ENCODE peak calls at places on chromosomes 5 and 9, in seven cellular contexts. One of them, this sample, is unnamed.

GRCh38 chr9:36597412-36598178 is 24.9 kb downstream of the MELK start:
- DNase-seq in mesendoderm: peak; percentile 83
- DNase-seq in epithelial cell of esophagus: peak; percentile 55
- DNase-seq in K562: peak; percentile 32
- DNase-seq in AG09309: peak; percentile 28
- DNase-seq in CD4-positive, CD25-positive, alpha-beta regulatory T cell: no peak
- DNase-seq in IMR-90: peak; percentile 70
- DNase-seq in this sample: no peak

GRCh38 chr5:122924203-122924602 is 78.8 kb downstream of the SNX24 start:
- DNase-seq in AG09309: peak; percentile 28
- DNase-seq in mesendoderm: no peak
- DNase-seq in CD4-positive, CD25-positive, alpha-beta regulatory T cell: no peak
- DNase-seq in IMR-90: peak; percentile 39
- DNase-seq in K562: no peak
- DNase-seq in epithelial cell of esophagus: no peak
- DNase-seq in this sample: no peak

GRCh38 chr9:132768932-132769894 is 98.9 kb downstream of the GTF3C4 start:
- DNase-seq in AG09309: no peak
- DNase-seq in IMR-90: peak; percentile 25
- DNase-seq in CD4-positive, CD25-positive, alpha-beta regulatory T cell: peak; percentile 45
- DNase-seq in mesendoderm: peak; percentile 89
- DNase-seq in epithelial cell of esophagus: peak; percentile 32
- DNase-seq in K562: peak; percentile 58
- DNase-seq in this sample: peak; percentile 79

GRCh38 chr9:112439171-112439570 is 47.5 kb upstream of the KIAA1958 start:
- DNase-seq in CD4-positive, CD25-positive, alpha-beta regulatory T cell: no peak
- DNase-seq in epithelial cell of esophagus: no peak
- DNase-seq in IMR-90: no peak
- DNase-seq in AG09309: no peak
- DNase-seq in K562: no peak
- DNase-seq in mesendoderm: no peak
- DNase-seq in this sample: no peak

GRCh38 chr9:21889673-21890072 is 87.2 kb downstream of the MTAP start:
- DNase-seq in IMR-90: no peak
- DNase-seq in mesendoderm: no peak
- DNase-seq in epithelial cell of esophagus: no peak
- DNase-seq in CD4-positive, CD25-positive, alpha-beta regulatory T cell: no peak
- DNase-seq in K562: no peak
- DNase-seq in AG09309: no peak
- DNase-seq in this sample: no peak

GRCh38 chr5:35416217-35416988 is 186.1 kb upstream of the PRLR start:
- DNase-seq in CD4-positive, CD25-positive, alpha-beta regulatory T cell: no peak
- DNase-seq in mesendoderm: no peak
- DNase-seq in IMR-90: no peak
- DNase-seq in epithelial cell of esophagus: no peak
- DNase-seq in AG09309: no peak
- DNase-seq in K562: no peak
- DNase-seq in this sample: no peak

GRCh38 chr5:141567513-141568117 is 51.2 kb downstream of the DIAPH1 start:
- DNase-seq in IMR-90: peak; percentile 17
- DNase-seq in CD4-positive, CD25-positive, alpha-beta regulatory T cell: no peak
- DNase-seq in epithelial cell of esophagus: no peak
- DNase-seq in mesendoderm: peak; percentile 33
- DNase-seq in K562: peak; percentile 29
- DNase-seq in AG09309: no peak
- DNase-seq in this sample: peak; percentile 17

GRCh38 chr9:121700165-121700830 is 48.9 kb downstream of the DAB2IP start:
- DNase-seq in K562: no peak
- DNase-seq in mesendoderm: peak; percentile 71
- DNase-seq in AG09309: no peak
- DNase-seq in epithelial cell of esophagus: peak; percentile 99
- DNase-seq in CD4-positive, CD25-positive, alpha-beta regulatory T cell: no peak
- DNase-seq in IMR-90: peak; percentile 48
- DNase-seq in this sample: no peak

GRCh38 chr5:114305402-114306207 is 56.3 kb upstream of the KCNN2 start:
- DNase-seq in CD4-positive, CD25-positive, alpha-beta regulatory T cell: no peak
- DNase-seq in epithelial cell of esophagus: peak; percentile 21
- DNase-seq in AG09309: no peak
- DNase-seq in mesendoderm: peak; percentile 55
- DNase-seq in IMR-90: peak; percentile 74
- DNase-seq in K562: no peak
- DNase-seq in this sample: no peak

GRCh38 chr5:140794594-140795258 is at the start of gene PCDHA2:
- DNase-seq in IMR-90: no peak
- DNase-seq in AG09309: no peak
- DNase-seq in CD4-positive, CD25-positive, alpha-beta regulatory T cell: no peak
- DNase-seq in mesendoderm: peak; percentile 53
- DNase-seq in K562: no peak
- DNase-seq in epithelial cell of esophagus: no peak
- DNase-seq in this sample: no peak

GRCh38 chr5:639584-640213 is 27.6 kb downstream of the CEP72 start:
- DNase-seq in K562: no peak
- DNase-seq in epithelial cell of esophagus: no peak
- DNase-seq in IMR-90: no peak
- DNase-seq in AG09309: no peak
- DNase-seq in CD4-positive, CD25-positive, alpha-beta regulatory T cell: no peak
- DNase-seq in mesendoderm: no peak
- DNase-seq in this sample: no peak

GRCh38 chr9:124869466-124869985 is 7.6 kb downstream of the ARPC5L start:
- DNase-seq in CD4-positive, CD25-positive, alpha-beta regulatory T cell: peak; percentile 29
- DNase-seq in IMR-90: no peak
- DNase-seq in K562: peak; percentile 67
- DNase-seq in mesendoderm: no peak
- DNase-seq in epithelial cell of esophagus: peak; percentile 69
- DNase-seq in AG09309: no peak
- DNase-seq in this sample: peak; percentile 40

GRCh38 chr5:174173766-174174165 is 128.3 kb downstream of the NSG2 start:
- DNase-seq in IMR-90: no peak
- DNase-seq in epithelial cell of esophagus: no peak
- DNase-seq in mesendoderm: no peak
- DNase-seq in CD4-positive, CD25-positive, alpha-beta regulatory T cell: no peak
- DNase-seq in K562: no peak
- DNase-seq in AG09309: no peak
- DNase-seq in this sample: no peak

GRCh38 chr5:850511-851006 is at the start of gene ZDHHC11:
- DNase-seq in mesendoderm: peak; percentile 45
- DNase-seq in IMR-90: no peak
- DNase-seq in AG09309: no peak
- DNase-seq in CD4-positive, CD25-positive, alpha-beta regulatory T cell: no peak
- DNase-seq in K562: peak; percentile 72
- DNase-seq in epithelial cell of esophagus: no peak
- DNase-seq in this sample: no peak

GRCh38 chr5:83632874-83633273 is 87.8 kb downstream of the HAPLN1 start:
- DNase-seq in mesendoderm: no peak
- DNase-seq in IMR-90: peak; percentile 84
- DNase-seq in K562: no peak
- DNase-seq in epithelial cell of esophagus: peak; percentile 65
- DNase-seq in CD4-positive, CD25-positive, alpha-beta regulatory T cell: no peak
- DNase-seq in AG09309: no peak
- DNase-seq in this sample: no peak

GRCh38 chr5:167652690-167653089 is 638.8 kb upstream of the WWC1 start:
- DNase-seq in mesendoderm: no peak
- DNase-seq in AG09309: no peak
- DNase-seq in epithelial cell of esophagus: peak; percentile 45
- DNase-seq in K562: no peak
- DNase-seq in IMR-90: peak; percentile 42
- DNase-seq in CD4-positive, CD25-positive, alpha-beta regulatory T cell: no peak
- DNase-seq in this sample: no peak

GRCh38 chr5:146368137-146368536 is 29.5 kb downstream of the POU4F3 start:
- DNase-seq in CD4-positive, CD25-positive, alpha-beta regulatory T cell: no peak
- DNase-seq in mesendoderm: no peak
- DNase-seq in K562: no peak
- DNase-seq in epithelial cell of esophagus: peak; percentile 21
- DNase-seq in IMR-90: no peak
- DNase-seq in AG09309: no peak
- DNase-seq in this sample: no peak

GRCh38 chr5:159052282-159053011 is 47.3 kb downstream of the EBF1 start:
- DNase-seq in CD4-positive, CD25-positive, alpha-beta regulatory T cell: no peak
- DNase-seq in AG09309: no peak
- DNase-seq in mesendoderm: peak; percentile 21
- DNase-seq in epithelial cell of esophagus: no peak
- DNase-seq in IMR-90: no peak
- DNase-seq in K562: no peak
- DNase-seq in this sample: no peak
- H3K4me3 ChIP-seq in CD4-positive, CD25-positive, alpha-beta regulatory T cell: no peak overlapping the region
- H3K4me3 ChIP-seq in AG09309: no peak overlapping the region
- H3K4me3 ChIP-seq in mesendoderm: no peak overlapping the region
- H3K4me3 ChIP-seq in epithelial cell of esophagus: no peak overlapping the region
- H3K4me3 ChIP-seq in IMR-90: no peak overlapping the region
- H3K4me3 ChIP-seq in K562: no peak overlapping the region
- H3K4me3 ChIP-seq in this sample: no peak overlapping the region

GRCh38 chr5:107565791-107566536 is 104.8 kb downstream of the EFNA5 start:
- DNase-seq in mesendoderm: no peak
- DNase-seq in IMR-90: no peak
- DNase-seq in epithelial cell of esophagus: no peak
- DNase-seq in K562: no peak
- DNase-seq in CD4-positive, CD25-positive, alpha-beta regulatory T cell: no peak
- DNase-seq in AG09309: no peak
- DNase-seq in this sample: no peak

GRCh38 chr5:107567901-107568671 is 102.7 kb downstream of the EFNA5 start:
- DNase-seq in mesendoderm: peak; percentile 49
- DNase-seq in AG09309: no peak
- DNase-seq in epithelial cell of esophagus: peak; percentile 91
- DNase-seq in IMR-90: no peak
- DNase-seq in K562: no peak
- DNase-seq in CD4-positive, CD25-positive, alpha-beta regulatory T cell: no peak
- DNase-seq in this sample: no peak

GRCh38 chr5:107563957-107564544 is 106.7 kb downstream of the EFNA5 start:
- DNase-seq in IMR-90: no peak
- DNase-seq in epithelial cell of esophagus: no peak
- DNase-seq in AG09309: no peak
- DNase-seq in mesendoderm: peak; percentile 57
- DNase-seq in CD4-positive, CD25-positive, alpha-beta regulatory T cell: no peak
- DNase-seq in K562: no peak
- DNase-seq in this sample: no peak

GRCh38 chr5:107566537-107566875 is 104.2 kb downstream of the EFNA5 start:
- DNase-seq in mesendoderm: no peak
- DNase-seq in IMR-90: no peak
- DNase-seq in CD4-positive, CD25-positive, alpha-beta regulatory T cell: no peak
- DNase-seq in AG09309: no peak
- DNase-seq in K562: no peak
- DNase-seq in epithelial cell of esophagus: no peak
- DNase-seq in this sample: no peak

GRCh38 chr5:107564896-107565295 is 105.8 kb downstream of the EFNA5 start:
- DNase-seq in mesendoderm: no peak
- DNase-seq in epithelial cell of esophagus: no peak
- DNase-seq in AG09309: peak; percentile 23
- DNase-seq in K562: no peak
- DNase-seq in CD4-positive, CD25-positive, alpha-beta regulatory T cell: no peak
- DNase-seq in IMR-90: no peak
- DNase-seq in this sample: no peak
- H3K4me3 ChIP-seq in mesendoderm: no peak overlapping the region
- H3K4me3 ChIP-seq in epithelial cell of esophagus: no peak overlapping the region
- H3K4me3 ChIP-seq in AG09309: no peak overlapping the region
- H3K4me3 ChIP-seq in K562: no peak overlapping the region
- H3K4me3 ChIP-seq in CD4-positive, CD25-positive, alpha-beta regulatory T cell: no peak overlapping the region
- H3K4me3 ChIP-seq in IMR-90: no peak overlapping the region
- H3K4me3 ChIP-seq in this sample: no peak overlapping the region

GRCh38 chr5:1887400-1888360 is 5.0 kb upstream of the IRX4 start:
- DNase-seq in IMR-90: no peak
- DNase-seq in AG09309: no peak
- DNase-seq in CD4-positive, CD25-positive, alpha-beta regulatory T cell: no peak
- DNase-seq in epithelial cell of esophagus: peak; percentile 11
- DNase-seq in mesendoderm: peak; percentile 45
- DNase-seq in K562: no peak
- DNase-seq in this sample: no peak
- H3K4me3 ChIP-seq in IMR-90: no peak overlapping the region
- H3K4me3 ChIP-seq in AG09309: no peak overlapping the region
- H3K4me3 ChIP-seq in CD4-positive, CD25-positive, alpha-beta regulatory T cell: no peak overlapping the region
- H3K4me3 ChIP-seq in epithelial cell of esophagus: peak overlapping the region; percentile 47
- H3K4me3 ChIP-seq in mesendoderm: no peak overlapping the region
- H3K4me3 ChIP-seq in K562: no peak overlapping the region
- H3K4me3 ChIP-seq in this sample: no peak overlapping the region

GRCh38 chr5:145027266-145027665 is 807.9 kb downstream of the PRELID2 start:
- DNase-seq in epithelial cell of esophagus: no peak
- DNase-seq in K562: no peak
- DNase-seq in AG09309: no peak
- DNase-seq in CD4-positive, CD25-positive, alpha-beta regulatory T cell: no peak
- DNase-seq in IMR-90: no peak
- DNase-seq in mesendoderm: no peak
- DNase-seq in this sample: no peak
- H3K4me3 ChIP-seq in epithelial cell of esophagus: no peak overlapping the region
- H3K4me3 ChIP-seq in K562: no peak overlapping the region
- H3K4me3 ChIP-seq in AG09309: no peak overlapping the region
- H3K4me3 ChIP-seq in CD4-positive, CD25-positive, alpha-beta regulatory T cell: no peak overlapping the region
- H3K4me3 ChIP-seq in IMR-90: no peak overlapping the region
- H3K4me3 ChIP-seq in mesendoderm: no peak overlapping the region
- H3K4me3 ChIP-seq in this sample: no peak overlapping the region

DNA sequence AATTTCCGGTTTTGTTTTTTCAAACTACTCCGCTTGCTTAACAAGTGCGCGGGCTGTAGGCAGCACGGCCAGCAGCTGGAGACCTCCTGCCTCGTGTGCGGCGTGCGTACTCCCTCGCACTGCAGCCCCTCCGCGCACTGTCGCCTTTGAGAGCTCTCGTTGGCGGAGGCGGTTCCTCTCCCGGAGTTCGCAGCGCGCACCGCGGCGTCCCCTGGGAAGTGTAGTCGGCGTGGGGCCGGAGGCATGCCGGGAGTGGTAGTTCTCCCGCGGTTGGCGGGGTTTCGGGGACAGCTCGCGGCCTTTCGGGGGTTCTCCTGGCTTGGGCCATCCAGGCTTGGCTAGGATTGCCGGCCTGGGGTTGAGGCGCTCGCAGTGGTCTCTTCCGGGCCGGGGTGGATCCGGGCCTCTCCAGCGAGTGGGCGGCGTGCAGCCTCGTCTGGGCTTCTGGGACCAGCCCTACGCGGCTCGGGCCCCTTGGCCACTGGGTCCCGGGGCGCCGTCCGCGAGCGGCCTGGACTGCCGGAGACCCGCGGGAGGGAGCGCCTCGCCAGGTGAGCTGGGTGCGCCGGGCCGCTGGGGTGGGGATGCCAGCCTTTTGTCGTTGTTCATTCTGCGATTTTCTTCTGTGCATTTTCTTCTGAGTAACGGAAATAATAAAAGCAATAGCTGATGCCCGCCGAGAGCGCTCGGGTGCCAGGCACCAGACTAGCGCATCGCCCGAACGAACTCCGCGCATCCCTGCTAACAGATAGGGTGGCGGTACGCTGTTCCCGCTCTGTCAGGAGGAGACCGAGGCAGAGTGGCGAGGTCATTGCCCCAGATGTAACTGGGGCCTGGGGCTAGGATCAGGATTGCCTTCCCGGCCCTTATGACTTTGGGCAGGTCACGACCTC is at the start of gene ZNF354C:
- DNase-seq in IMR-90: peak; percentile 87
- DNase-seq in epithelial cell of esophagus: peak; percentile 86
- DNase-seq in K562: no peak
- DNase-seq in CD4-positive, CD25-positive, alpha-beta regulatory T cell: peak; percentile 77
- DNase-seq in AG09309: peak; percentile 33
- DNase-seq in mesendoderm: peak; percentile 91
- DNase-seq in this sample: peak; percentile 78
- H3K4me3 ChIP-seq in IMR-90: peak within 1 kb of the TSS; percentile 67
- H3K4me3 ChIP-seq in epithelial cell of esophagus: peak within 1 kb of the TSS; percentile 72
- H3K4me3 ChIP-seq in K562: no peak within 1 kb of the TSS
- H3K4me3 ChIP-seq in CD4-positive, CD25-positive, alpha-beta regulatory T cell: peak within 1 kb of the TSS; percentile 82
- H3K4me3 ChIP-seq in AG09309: peak within 1 kb of the TSS; percentile 68
- H3K4me3 ChIP-seq in mesendoderm: peak within 1 kb of the TSS; percentile 50
- H3K4me3 ChIP-seq in this sample: peak within 1 kb of the TSS; percentile 76

GRCh38 chr9:93094294-93095204 is 1.5 kb upstream of the CARD19 start:
- DNase-seq in CD4-positive, CD25-positive, alpha-beta regulatory T cell: no peak
- DNase-seq in K562: no peak
- DNase-seq in epithelial cell of esophagus: no peak
- DNase-seq in AG09309: no peak
- DNase-seq in IMR-90: no peak
- DNase-seq in mesendoderm: peak; percentile 44
- DNase-seq in this sample: no peak
- H3K4me3 ChIP-seq in CD4-positive, CD25-positive, alpha-beta regulatory T cell: peak overlapping the region; percentile 57
- H3K4me3 ChIP-seq in K562: peak overlapping the region; percentile 53
- H3K4me3 ChIP-seq in epithelial cell of esophagus: peak overlapping the region; percentile 46
- H3K4me3 ChIP-seq in AG09309: peak overlapping the region; percentile 55
- H3K4me3 ChIP-seq in IMR-90: peak overlapping the region; percentile 51
- H3K4me3 ChIP-seq in mesendoderm: no peak overlapping the region
- H3K4me3 ChIP-seq in this sample: peak overlapping the region; percentile 76

This sample was measured in CD8-positive, alpha-beta memory T cell.